ENCODE peak calls at places on chromosome 9, in four cellular contexts. I, R, N and M are unnamed samples.

GRCh38 chr9:138120511-138121437 is 243.2 kb downstream of the CACNA1B start:
- DNase-seq in I (no peak), R (no peak), N (no peak), M (no peak)

GRCh38 chr9:104776787-104777186 is 12.9 kb downstream of the NIPSNAP3B start:
- DNase-seq in I (no peak), R (no peak), N (peak), M (no peak)

GRCh38 chr9:131030239-131030977 is 21.4 kb downstream of the LAMC3 start:
- DNase-seq in I (no peak), R (no peak), N (no peak), M (no peak)

GRCh38 chr9:136742640-136743391 is at the start of gene LCN10:
- DNase-seq in I (peak), R (peak), N (no peak), M (no peak)

GRCh38 chr9:93320591-93321219 is 130.8 kb upstream of the FAM120A start:
- DNase-seq in I (no peak), R (no peak), N (no peak), M (no peak)

GRCh38 chr9:130193119-130193518 is 20.9 kb downstream of the NCS1 start:
- DNase-seq in I (no peak), R (no peak), N (no peak), M (no peak)

GRCh38 chr9:96484521-96484931 is 34.6 kb downstream of the HABP4 start:
- DNase-seq in I (no peak), R (no peak), N (no peak), M (no peak)

GRCh38 chr9:129750010-129750409 is 2.8 kb downstream of the PTGES start:
- DNase-seq in I (peak), R (no peak), N (no peak), M (no peak)

GRCh38 chr9:79980440-79980839 is 408.7 kb downstream of the TLE4 start:
- DNase-seq in I (no peak), R (no peak), N (no peak), M (no peak)

GRCh38 chr9:88092699-88093359 is 45.4 kb downstream of the SPATA31C2 start:
- DNase-seq in I (peak), R (no peak), N (peak), M (no peak)

GRCh38 chr9:135394699-135395645 is 84.6 kb upstream of the PPP1R26 start:
- DNase-seq in I (no peak), R (no peak), N (no peak), M (no peak)

GRCh38 chr9:92094655-92095054 is 20.6 kb downstream of the SPTLC1 start:
- DNase-seq in I (peak), R (peak), N (peak), M (no peak)

GRCh38 chr9:86318187-86318586 is 35.8 kb upstream of the ISCA1 start:
- DNase-seq in I (no peak), R (no peak), N (no peak), M (no peak)

GRCh38 chr9:91034976-91035824 is 233.6 kb downstream of the SYK start:
- DNase-seq in I (no peak), R (no peak), N (no peak), M (no peak)

GRCh38 chr9:69471433-69471832 is 146.4 kb downstream of the ENTREP1 start:
- DNase-seq in I (no peak), R (no peak), N (peak), M (no peak)

GRCh38 chr9:109331353-109331752 is 10.5 kb upstream of the EPB41L4B start:
- DNase-seq in I (no peak), R (no peak), N (no peak), M (no peak)

GRCh38 chr9:71692337-71692736 is 76.0 kb downstream of the CEMIP2 start:
- DNase-seq in I (no peak), R (no peak), N (peak), M (no peak)

GRCh38 chr9:105403552-105404246 is 44.1 kb upstream of the FSD1L start:
- DNase-seq in I (no peak), R (peak), N (no peak), M (no peak)

GRCh38 chr9:1429328-1429727 is 379.2 kb downstream of the DMRT2 start:
- DNase-seq in I (peak), R (no peak), N (no peak), M (peak)

GRCh38 chr9:87799503-87799902 is 73.6 kb downstream of the CTSL start:
- DNase-seq in I (no peak), R (no peak), N (no peak), M (no peak)

GRCh38 chr9:95102572-95102971 is 214.9 kb downstream of the FANCC start:
- DNase-seq in I (no peak), R (no peak), N (no peak), M (no peak)

GRCh38 chr9:35958104-35958825 is at the start of gene OR2S2:
- DNase-seq in I (no peak), R (no peak), N (peak), M (no peak)

GRCh38 chr9:34884732-34885131 is 73.4 kb upstream of the PHF24 start:
- DNase-seq in I (no peak), R (no peak), N (no peak), M (no peak)

GRCh38 chr9:116629700-116630099 is 57.4 kb upstream of the TRIM32 start:
- DNase-seq in I (no peak), R (no peak), N (no peak), M (no peak)

GRCh38 chr9:116627433-116627832 is 59.7 kb upstream of the TRIM32 start:
- DNase-seq in I (no peak), R (no peak), N (no peak), M (no peak)

GRCh38 chr9:116628706-116629105 is 58.4 kb upstream of the TRIM32 start:
- DNase-seq in I (no peak), R (no peak), N (no peak), M (no peak)

DNA sequence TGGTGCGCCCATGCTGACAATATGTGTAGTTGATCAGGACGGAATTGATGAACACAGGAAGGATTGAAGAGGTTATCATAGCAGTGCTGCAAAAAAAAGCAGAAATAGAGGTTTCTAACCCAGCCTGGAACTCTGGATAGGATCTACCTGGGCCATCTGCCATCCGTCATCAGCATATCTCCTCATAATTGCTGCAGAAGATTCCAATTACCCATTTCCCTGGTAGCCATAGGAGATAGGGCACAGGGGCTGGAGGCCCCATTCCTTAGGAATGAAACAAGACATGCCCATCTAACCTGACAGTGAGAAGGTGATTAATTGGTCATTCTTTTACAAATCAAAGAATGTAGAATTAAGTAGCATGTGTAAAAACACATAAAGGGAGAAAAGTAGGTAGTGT is 60.3 kb upstream of the TRIM32 start:
- DNase-seq in I (no peak), R (no peak), N (no peak), M (no peak)
- H3K56ac ChIP-seq in I (no peak), R (no peak), N (no peak), M (no peak)

DNA sequence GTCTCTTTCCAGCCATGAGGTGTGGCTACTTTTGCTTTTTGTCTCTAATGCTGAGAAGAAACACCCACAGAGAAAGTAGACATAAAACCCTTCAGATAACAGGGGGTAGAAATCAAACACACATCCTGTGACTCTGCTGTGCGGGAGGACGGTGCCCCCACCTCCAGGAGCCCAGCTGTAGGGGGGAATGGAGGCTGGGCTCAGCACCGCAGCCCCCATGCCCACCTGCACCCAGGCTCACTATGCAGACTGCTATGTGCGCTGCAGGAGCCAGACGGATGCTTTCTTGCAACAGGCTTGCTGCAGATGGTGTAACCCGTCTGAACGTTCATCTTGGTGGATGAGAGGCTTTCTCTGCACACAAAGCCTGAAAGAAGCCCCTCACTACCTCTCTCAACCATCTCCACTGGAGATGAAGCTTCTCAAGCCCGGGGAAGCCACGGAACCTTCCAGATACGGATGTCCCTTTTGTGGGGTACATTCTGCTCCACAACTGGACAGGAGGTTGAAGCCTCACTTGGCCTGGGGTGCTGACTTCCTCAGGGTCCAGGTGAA is 207.2 kb downstream of the GADD45G start:
- DNase-seq in I (no peak), R (no peak), N (no peak), M (peak)
- H3K56ac ChIP-seq in I (no peak), R (no peak), N (no peak), M (no peak)

GRCh38 chr9:19230356-19231125 is at the start of gene DENND4C:
- DNase-seq in I (peak), R (peak), N (peak), M (peak)
- H3K56ac ChIP-seq in I (peak), R (no peak), N (peak), M (peak)

GRCh38 chr9:113350338-113350672 is 964 bp downstream of the BSPRY start:
- DNase-seq in I (no peak), R (no peak), N (no peak), M (no peak)
- H3K56ac ChIP-seq in I (no peak), R (no peak), N (no peak), M (no peak)

DNA sequence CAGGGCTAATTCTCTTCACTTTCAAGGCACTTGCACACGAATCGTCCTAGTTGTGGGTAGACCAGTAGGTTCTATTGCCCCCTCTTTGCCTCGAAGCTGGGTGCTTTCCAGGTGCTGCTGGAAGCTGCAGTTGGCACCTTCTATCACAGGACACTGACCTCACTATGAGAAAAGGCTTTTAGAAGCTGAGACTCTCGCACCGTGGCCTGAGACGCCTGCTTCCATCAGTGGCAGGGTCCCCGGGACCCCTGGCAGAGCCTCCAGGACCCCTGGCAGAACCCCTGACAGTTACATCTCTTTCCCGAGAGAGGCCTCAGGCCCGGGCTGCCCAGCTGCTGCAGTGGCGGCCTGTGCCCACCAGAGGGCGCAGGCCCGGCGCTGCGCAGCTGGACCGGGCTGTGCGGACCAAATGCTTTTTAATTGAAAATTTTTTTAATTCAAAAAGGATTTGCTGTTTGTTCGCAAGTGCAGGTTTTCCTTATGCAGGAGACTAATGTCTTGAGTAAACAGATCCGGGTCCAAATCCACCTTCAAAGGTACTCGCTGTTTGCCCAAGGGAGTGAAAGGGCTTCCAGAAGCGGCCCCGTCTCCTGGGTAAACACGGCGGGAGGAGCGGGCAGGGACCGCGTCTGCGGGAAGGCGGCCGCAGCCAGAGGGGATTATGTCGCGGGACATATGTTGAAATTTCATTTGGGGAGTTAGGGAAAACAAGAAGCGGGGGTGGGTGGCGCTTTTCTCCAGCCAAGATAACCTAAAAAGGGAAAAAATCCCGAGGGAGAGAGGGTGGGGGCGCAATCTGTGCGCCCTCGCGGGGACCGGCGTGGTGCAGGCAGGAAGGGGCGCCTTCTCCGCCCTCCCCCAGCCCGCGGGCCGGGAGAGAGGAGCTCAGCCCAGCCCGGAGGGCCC is 114.5 kb upstream of the LMX1B start:
- DNase-seq in I (peak), R (peak), N (peak), M (no peak)
- H3K56ac ChIP-seq in I (peak), R (no peak), N (no peak), M (no peak)

GRCh38 chr9:83271665-83272071 is 208.7 kb upstream of the RASEF start:
- DNase-seq in I (no peak), R (no peak), N (no peak), M (no peak)
- H3K56ac ChIP-seq in I (no peak), R (no peak), N (no peak), M (no peak)

GRCh38 chr9:84723426-84723825 is 53.9 kb downstream of the NTRK2 start:
- DNase-seq in I (no peak), R (no peak), N (no peak), M (no peak)

DNA sequence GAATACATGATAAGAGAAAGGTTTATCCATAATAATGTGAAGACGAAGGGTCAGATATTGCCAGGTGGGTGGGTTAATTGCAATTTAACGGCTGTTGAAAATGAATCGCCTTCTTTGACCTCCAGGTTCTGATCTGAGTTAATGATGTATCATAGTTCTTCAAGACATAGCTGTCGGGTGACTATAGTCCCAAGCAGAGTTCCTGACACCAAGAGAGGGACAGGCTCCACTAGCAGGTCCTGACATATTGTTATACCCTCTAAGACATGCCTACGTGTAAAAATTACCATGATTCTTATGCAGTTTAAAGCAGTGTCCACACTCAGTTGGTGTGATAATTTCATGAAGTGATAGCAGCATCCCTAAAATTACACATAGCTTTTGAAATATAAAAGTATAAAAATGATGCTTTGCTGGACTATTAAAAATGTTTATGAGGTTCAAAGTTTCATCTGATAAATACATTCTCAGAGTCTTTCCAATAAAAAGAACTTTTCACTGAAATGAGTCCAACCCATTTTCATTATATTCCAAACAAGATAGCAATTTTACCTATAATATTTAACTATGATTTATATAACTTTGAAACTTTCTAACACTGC is 53.0 kb downstream of the NTRK2 start:
- DNase-seq in I (no peak), R (no peak), N (no peak), M (no peak)
- H3K56ac ChIP-seq in I (no peak), R (no peak), N (no peak), M (no peak)

GRCh38 chr9:33014665-33015014 is 10.4 kb upstream of the DNAJA1 start:
- DNase-seq in I (no peak), R (no peak), N (no peak), M (no peak)

GRCh38 chr9:33013962-33014664 is 11.0 kb upstream of the DNAJA1 start:
- DNase-seq in I (no peak), R (no peak), N (no peak), M (no peak)

GRCh38 chr9:33012328-33013068 is 11.1 kb upstream of the APTX start:
- DNase-seq in I (no peak), R (no peak), N (no peak), M (no peak)

GRCh38 chr9:33007755-33008154 is 6.3 kb upstream of the APTX start:
- DNase-seq in I (peak), R (no peak), N (no peak), M (no peak)

DNA sequence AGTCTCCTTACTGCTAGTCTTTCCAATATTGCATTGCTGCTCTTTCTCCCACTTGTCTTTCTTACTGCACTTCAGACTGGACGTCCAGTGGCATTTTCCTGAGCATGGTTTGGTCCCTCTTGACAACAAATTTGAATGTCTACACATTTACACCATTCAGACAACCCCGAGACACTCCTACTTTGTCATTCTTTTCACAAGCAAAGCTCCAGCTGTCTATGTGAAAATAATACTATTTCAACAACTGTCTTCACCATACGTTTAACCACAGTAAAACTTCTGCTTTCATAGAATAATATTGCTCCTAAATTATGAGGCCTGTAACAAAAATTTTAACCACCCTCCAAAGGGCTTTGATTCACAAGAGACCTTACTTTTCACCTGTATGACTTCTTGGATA is 10.4 kb upstream of the APTX start:
- DNase-seq in I (no peak), R (no peak), N (no peak), M (no peak)
- H3K56ac ChIP-seq in I (no peak), R (no peak), N (no peak), M (no peak)